ENCODE peak calls at places on chromosomes 7 and 10, in nine cellular contexts. One of them, this sample, is unnamed.

GRCh38 chr10:132229834-132230556 is 43.2 kb downstream of the DPYSL4 start:
- DNase-seq in dermis blood vessel endothelial cell: peak
- DNase-seq in endodermal cell: no peak
- DNase-seq in body of pancreas: no peak
- DNase-seq in brain microvascular endothelial cell: no peak
- DNase-seq in fibroblast of pulmonary artery: no peak
- DNase-seq in activated naive CD8-positive, alpha-beta T cell treated with anti-CD3 and anti-CD28 coated beads for 36 hours: peak
- DNase-seq in cerebellar cortex: peak
- DNase-seq in H1: no peak
- DNase-seq in this sample: no peak

GRCh38 chr7:99714171-99714570 is 20.8 kb downstream of the CYP3A7 start:
- DNase-seq in activated naive CD8-positive, alpha-beta T cell treated with anti-CD3 and anti-CD28 coated beads for 36 hours: no peak
- DNase-seq in fibroblast of pulmonary artery: no peak
- DNase-seq in dermis blood vessel endothelial cell: no peak
- DNase-seq in endodermal cell: no peak
- DNase-seq in body of pancreas: no peak
- DNase-seq in brain microvascular endothelial cell: no peak
- DNase-seq in cerebellar cortex: no peak
- DNase-seq in H1: no peak
- DNase-seq in this sample: no peak

GRCh38 chr10:79405221-79405994 is 40.0 kb downstream of the ZCCHC24 start:
- DNase-seq in fibroblast of pulmonary artery: no peak
- DNase-seq in H1: no peak
- DNase-seq in body of pancreas: peak
- DNase-seq in endodermal cell: peak
- DNase-seq in activated naive CD8-positive, alpha-beta T cell treated with anti-CD3 and anti-CD28 coated beads for 36 hours: no peak
- DNase-seq in brain microvascular endothelial cell: no peak
- DNase-seq in cerebellar cortex: no peak
- DNase-seq in dermis blood vessel endothelial cell: no peak
- DNase-seq in this sample: no peak

GRCh38 chr10:70715853-70716795 is 43.8 kb downstream of the ADAMTS14 start:
- DNase-seq in endodermal cell: no peak
- DNase-seq in H1: no peak
- DNase-seq in activated naive CD8-positive, alpha-beta T cell treated with anti-CD3 and anti-CD28 coated beads for 36 hours: peak
- DNase-seq in fibroblast of pulmonary artery: peak
- DNase-seq in brain microvascular endothelial cell: peak
- DNase-seq in dermis blood vessel endothelial cell: peak
- DNase-seq in cerebellar cortex: no peak
- DNase-seq in body of pancreas: no peak
- DNase-seq in this sample: no peak

GRCh38 chr10:99522078-99522479 is 10.7 kb upstream of the NKX2-3 start:
- DNase-seq in H1: peak
- DNase-seq in cerebellar cortex: no peak
- DNase-seq in brain microvascular endothelial cell: no peak
- DNase-seq in activated naive CD8-positive, alpha-beta T cell treated with anti-CD3 and anti-CD28 coated beads for 36 hours: no peak
- DNase-seq in fibroblast of pulmonary artery: no peak
- DNase-seq in body of pancreas: no peak
- DNase-seq in endodermal cell: peak
- DNase-seq in dermis blood vessel endothelial cell: no peak
- DNase-seq in this sample: no peak

GRCh38 chr10:3514691-3515090 is 270.3 kb downstream of the KLF6 start:
- DNase-seq in activated naive CD8-positive, alpha-beta T cell treated with anti-CD3 and anti-CD28 coated beads for 36 hours: no peak
- DNase-seq in H1: no peak
- DNase-seq in endodermal cell: no peak
- DNase-seq in fibroblast of pulmonary artery: no peak
- DNase-seq in brain microvascular endothelial cell: no peak
- DNase-seq in cerebellar cortex: no peak
- DNase-seq in dermis blood vessel endothelial cell: no peak
- DNase-seq in body of pancreas: no peak
- DNase-seq in this sample: no peak

GRCh38 chr10:88092975-88093374 is 229.6 kb downstream of the PTEN start:
- DNase-seq in activated naive CD8-positive, alpha-beta T cell treated with anti-CD3 and anti-CD28 coated beads for 36 hours: no peak
- DNase-seq in cerebellar cortex: peak
- DNase-seq in endodermal cell: no peak
- DNase-seq in brain microvascular endothelial cell: no peak
- DNase-seq in body of pancreas: peak
- DNase-seq in H1: no peak
- DNase-seq in fibroblast of pulmonary artery: no peak
- DNase-seq in dermis blood vessel endothelial cell: peak
- DNase-seq in this sample: no peak

GRCh38 chr7:74253331-74253730 is 868 bp downstream of the RFC2 start:
- DNase-seq in activated naive CD8-positive, alpha-beta T cell treated with anti-CD3 and anti-CD28 coated beads for 36 hours: no peak
- DNase-seq in cerebellar cortex: no peak
- DNase-seq in dermis blood vessel endothelial cell: no peak
- DNase-seq in endodermal cell: no peak
- DNase-seq in fibroblast of pulmonary artery: no peak
- DNase-seq in H1: no peak
- DNase-seq in brain microvascular endothelial cell: no peak
- DNase-seq in body of pancreas: no peak
- DNase-seq in this sample: no peak

GRCh38 chr7:140983802-140984201 is 30.9 kb downstream of the MRPS33 start:
- DNase-seq in brain microvascular endothelial cell: no peak
- DNase-seq in H1: no peak
- DNase-seq in dermis blood vessel endothelial cell: peak
- DNase-seq in endodermal cell: no peak
- DNase-seq in fibroblast of pulmonary artery: peak
- DNase-seq in activated naive CD8-positive, alpha-beta T cell treated with anti-CD3 and anti-CD28 coated beads for 36 hours: no peak
- DNase-seq in body of pancreas: no peak
- DNase-seq in cerebellar cortex: peak
- DNase-seq in this sample: no peak

GRCh38 chr7:46839651-46840050 is 742.3 kb downstream of the TNS3 start:
- DNase-seq in brain microvascular endothelial cell: no peak
- DNase-seq in cerebellar cortex: no peak
- DNase-seq in dermis blood vessel endothelial cell: peak
- DNase-seq in endodermal cell: no peak
- DNase-seq in activated naive CD8-positive, alpha-beta T cell treated with anti-CD3 and anti-CD28 coated beads for 36 hours: no peak
- DNase-seq in fibroblast of pulmonary artery: peak
- DNase-seq in body of pancreas: no peak
- DNase-seq in H1: no peak
- DNase-seq in this sample: no peak

GRCh38 chr10:12419279-12419847 is 70.0 kb downstream of the CAMK1D start:
- DNase-seq in endodermal cell: no peak
- DNase-seq in fibroblast of pulmonary artery: peak
- DNase-seq in dermis blood vessel endothelial cell: peak
- DNase-seq in body of pancreas: peak
- DNase-seq in cerebellar cortex: no peak
- DNase-seq in activated naive CD8-positive, alpha-beta T cell treated with anti-CD3 and anti-CD28 coated beads for 36 hours: peak
- DNase-seq in brain microvascular endothelial cell: peak
- DNase-seq in H1: no peak
- DNase-seq in this sample: peak

GRCh38 chr7:101870361-101871062 is 53.1 kb downstream of the CUX1 start:
- DNase-seq in brain microvascular endothelial cell: no peak
- DNase-seq in cerebellar cortex: peak
- DNase-seq in H1: no peak
- DNase-seq in dermis blood vessel endothelial cell: no peak
- DNase-seq in fibroblast of pulmonary artery: no peak
- DNase-seq in body of pancreas: no peak
- DNase-seq in activated naive CD8-positive, alpha-beta T cell treated with anti-CD3 and anti-CD28 coated beads for 36 hours: no peak
- DNase-seq in endodermal cell: peak
- DNase-seq in this sample: no peak

GRCh38 chr7:1859266-1860035 is 189.4 kb downstream of the ELFN1 start:
- DNase-seq in brain microvascular endothelial cell: no peak
- DNase-seq in H1: no peak
- DNase-seq in cerebellar cortex: no peak
- DNase-seq in fibroblast of pulmonary artery: no peak
- DNase-seq in dermis blood vessel endothelial cell: no peak
- DNase-seq in activated naive CD8-positive, alpha-beta T cell treated with anti-CD3 and anti-CD28 coated beads for 36 hours: no peak
- DNase-seq in endodermal cell: peak
- DNase-seq in body of pancreas: no peak
- DNase-seq in this sample: no peak

GRCh38 chr7:158782638-158783490 is 46.4 kb downstream of the ESYT2 start:
- DNase-seq in endodermal cell: peak
- DNase-seq in cerebellar cortex: peak
- DNase-seq in activated naive CD8-positive, alpha-beta T cell treated with anti-CD3 and anti-CD28 coated beads for 36 hours: peak
- DNase-seq in brain microvascular endothelial cell: peak
- DNase-seq in H1: peak
- DNase-seq in dermis blood vessel endothelial cell: peak
- DNase-seq in body of pancreas: peak
- DNase-seq in fibroblast of pulmonary artery: peak
- DNase-seq in this sample: no peak

GRCh38 chr10:124030711-124031110 is 62.7 kb downstream of the CHST15 start:
- DNase-seq in dermis blood vessel endothelial cell: no peak
- DNase-seq in brain microvascular endothelial cell: no peak
- DNase-seq in cerebellar cortex: no peak
- DNase-seq in endodermal cell: no peak
- DNase-seq in H1: no peak
- DNase-seq in body of pancreas: no peak
- DNase-seq in fibroblast of pulmonary artery: no peak
- DNase-seq in activated naive CD8-positive, alpha-beta T cell treated with anti-CD3 and anti-CD28 coated beads for 36 hours: no peak
- DNase-seq in this sample: no peak

GRCh38 chr7:93719546-93719945 is 145.0 kb upstream of the CALCR start:
- DNase-seq in H1: no peak
- DNase-seq in cerebellar cortex: no peak
- DNase-seq in body of pancreas: no peak
- DNase-seq in activated naive CD8-positive, alpha-beta T cell treated with anti-CD3 and anti-CD28 coated beads for 36 hours: no peak
- DNase-seq in endodermal cell: no peak
- DNase-seq in fibroblast of pulmonary artery: peak
- DNase-seq in brain microvascular endothelial cell: peak
- DNase-seq in dermis blood vessel endothelial cell: no peak
- DNase-seq in this sample: no peak

GRCh38 chr7:128831994-128832879 is 2.0 kb downstream of the FLNC start:
- DNase-seq in dermis blood vessel endothelial cell: peak
- DNase-seq in brain microvascular endothelial cell: peak
- DNase-seq in cerebellar cortex: no peak
- DNase-seq in activated naive CD8-positive, alpha-beta T cell treated with anti-CD3 and anti-CD28 coated beads for 36 hours: no peak
- DNase-seq in H1: peak
- DNase-seq in body of pancreas: no peak
- DNase-seq in fibroblast of pulmonary artery: peak
- DNase-seq in endodermal cell: peak
- DNase-seq in this sample: no peak

GRCh38 chr7:121083138-121083789 is 94.8 kb downstream of the CPED1 start:
- DNase-seq in dermis blood vessel endothelial cell: peak
- DNase-seq in fibroblast of pulmonary artery: peak
- DNase-seq in cerebellar cortex: no peak
- DNase-seq in body of pancreas: no peak
- DNase-seq in endodermal cell: no peak
- DNase-seq in H1: no peak
- DNase-seq in brain microvascular endothelial cell: peak
- DNase-seq in activated naive CD8-positive, alpha-beta T cell treated with anti-CD3 and anti-CD28 coated beads for 36 hours: no peak
- DNase-seq in this sample: no peak

GRCh38 chr7:50502001-50502684 is 52.0 kb upstream of the FIGNL1 start:
- DNase-seq in endodermal cell: no peak
- DNase-seq in H1: no peak
- DNase-seq in cerebellar cortex: no peak
- DNase-seq in activated naive CD8-positive, alpha-beta T cell treated with anti-CD3 and anti-CD28 coated beads for 36 hours: no peak
- DNase-seq in brain microvascular endothelial cell: peak
- DNase-seq in fibroblast of pulmonary artery: peak
- DNase-seq in dermis blood vessel endothelial cell: peak
- DNase-seq in body of pancreas: peak
- DNase-seq in this sample: no peak

This sample was measured in T-helper 22 cell.